ENCODE peak calls at places on chromosomes 7 and 10, in ten cellular contexts. One of them, this sample, is unnamed.
A peak's percentile ranks its signal among the peaks of the same experiment; 100 is the strongest.

GRCh38 chr7:150531704-150532103 is 17.0 kb downstream of the GIMAP7 start:
- DNase-seq in fibroblast of mammary gland: peak; percentile 0
- DNase-seq in NCI-H748 treated with DMSO at 0.1 percent for 48 hours: no peak
- DNase-seq in head of caudate nucleus: no peak
- DNase-seq in endodermal cell: no peak
- DNase-seq in RPMI7951: no peak
- DNase-seq in GM23338: no peak
- DNase-seq in RCC 7860: no peak
- DNase-seq in neuronal stem cell: no peak
- DNase-seq in left ventricle myocardium superior: no peak
- DNase-seq in this sample: no peak

GRCh38 chr10:114715171-114715670 is 57.1 kb upstream of the ABLIM1 start:
- DNase-seq in endodermal cell: no peak
- DNase-seq in NCI-H748 treated with DMSO at 0.1 percent for 48 hours: no peak
- DNase-seq in GM23338: no peak
- DNase-seq in RPMI7951: peak; percentile 16
- DNase-seq in head of caudate nucleus: no peak
- DNase-seq in left ventricle myocardium superior: no peak
- DNase-seq in neuronal stem cell: no peak
- DNase-seq in fibroblast of mammary gland: peak; percentile 45
- DNase-seq in RCC 7860: no peak
- DNase-seq in this sample: no peak

GRCh38 chr10:112957589-112958202 is 7.6 kb downstream of the TCF7L2 start:
- DNase-seq in NCI-H748 treated with DMSO at 0.1 percent for 48 hours: no peak
- DNase-seq in RCC 7860: peak; percentile 29
- DNase-seq in left ventricle myocardium superior: no peak
- DNase-seq in neuronal stem cell: no peak
- DNase-seq in endodermal cell: peak; percentile 61
- DNase-seq in head of caudate nucleus: no peak
- DNase-seq in GM23338: no peak
- DNase-seq in fibroblast of mammary gland: peak; percentile 57
- DNase-seq in RPMI7951: no peak
- DNase-seq in this sample: no peak

GRCh38 chr10:15015451-15015850 is 28.3 kb upstream of the OLAH start:
- DNase-seq in left ventricle myocardium superior: no peak
- DNase-seq in GM23338: no peak
- DNase-seq in NCI-H748 treated with DMSO at 0.1 percent for 48 hours: no peak
- DNase-seq in endodermal cell: no peak
- DNase-seq in RPMI7951: no peak
- DNase-seq in neuronal stem cell: no peak
- DNase-seq in fibroblast of mammary gland: no peak
- DNase-seq in RCC 7860: no peak
- DNase-seq in head of caudate nucleus: no peak
- DNase-seq in this sample: no peak

GRCh38 chr7:37942934-37943610 is 22.6 kb downstream of the EPDR1 start:
- DNase-seq in RPMI7951: peak; percentile 44
- DNase-seq in fibroblast of mammary gland: peak; percentile 88
- DNase-seq in neuronal stem cell: peak; percentile 6
- DNase-seq in head of caudate nucleus: no peak
- DNase-seq in GM23338: peak; percentile 70
- DNase-seq in endodermal cell: peak; percentile 77
- DNase-seq in NCI-H748 treated with DMSO at 0.1 percent for 48 hours: no peak
- DNase-seq in RCC 7860: peak; percentile 61
- DNase-seq in left ventricle myocardium superior: peak; percentile 89
- DNase-seq in this sample: no peak

GRCh38 chr10:68871105-68871711 is 29.9 kb upstream of the DDX50 start:
- DNase-seq in fibroblast of mammary gland: peak; percentile 58
- DNase-seq in RCC 7860: peak; percentile 61
- DNase-seq in endodermal cell: peak; percentile 60
- DNase-seq in NCI-H748 treated with DMSO at 0.1 percent for 48 hours: peak; percentile 29
- DNase-seq in GM23338: peak; percentile 65
- DNase-seq in head of caudate nucleus: no peak
- DNase-seq in left ventricle myocardium superior: no peak
- DNase-seq in RPMI7951: peak; percentile 62
- DNase-seq in neuronal stem cell: peak; percentile 65
- DNase-seq in this sample: no peak

GRCh38 chr7:151876899-151877777 is at the start of gene PRKAG2:
- DNase-seq in NCI-H748 treated with DMSO at 0.1 percent for 48 hours: peak; percentile 26
- DNase-seq in RPMI7951: peak; percentile 28
- DNase-seq in RCC 7860: no peak
- DNase-seq in fibroblast of mammary gland: peak; percentile 15
- DNase-seq in endodermal cell: peak; percentile 77
- DNase-seq in GM23338: peak; percentile 66
- DNase-seq in left ventricle myocardium superior: peak; percentile 86
- DNase-seq in head of caudate nucleus: peak; percentile 89
- DNase-seq in neuronal stem cell: peak; percentile 45
- DNase-seq in this sample: peak; percentile 82

GRCh38 chr10:78754269-78755074 is 314.3 kb upstream of the ZMIZ1 start:
- DNase-seq in fibroblast of mammary gland: peak; percentile 36
- DNase-seq in RCC 7860: no peak
- DNase-seq in GM23338: peak; percentile 46
- DNase-seq in left ventricle myocardium superior: no peak
- DNase-seq in endodermal cell: peak; percentile 65
- DNase-seq in head of caudate nucleus: no peak
- DNase-seq in NCI-H748 treated with DMSO at 0.1 percent for 48 hours: no peak
- DNase-seq in neuronal stem cell: no peak
- DNase-seq in RPMI7951: peak; percentile 66
- DNase-seq in this sample: no peak

GRCh38 chr10:51886438-51887068 is 187.2 kb upstream of the CSTF2T start:
- DNase-seq in fibroblast of mammary gland: peak; percentile 74
- DNase-seq in endodermal cell: no peak
- DNase-seq in neuronal stem cell: no peak
- DNase-seq in left ventricle myocardium superior: no peak
- DNase-seq in RCC 7860: no peak
- DNase-seq in RPMI7951: peak; percentile 45
- DNase-seq in NCI-H748 treated with DMSO at 0.1 percent for 48 hours: no peak
- DNase-seq in head of caudate nucleus: no peak
- DNase-seq in GM23338: no peak
- DNase-seq in this sample: no peak

GRCh38 chr10:103145860-103146466 is 47.1 kb downstream of the NT5C2 start:
- DNase-seq in GM23338: no peak
- DNase-seq in fibroblast of mammary gland: peak; percentile 96
- DNase-seq in RPMI7951: peak; percentile 74
- DNase-seq in head of caudate nucleus: no peak
- DNase-seq in neuronal stem cell: no peak
- DNase-seq in RCC 7860: no peak
- DNase-seq in left ventricle myocardium superior: peak; percentile 52
- DNase-seq in NCI-H748 treated with DMSO at 0.1 percent for 48 hours: no peak
- DNase-seq in endodermal cell: no peak
- DNase-seq in this sample: peak; percentile 22

GRCh38 chr7:108109216-108109908 is 20.8 kb downstream of the LAMB4 start:
- DNase-seq in left ventricle myocardium superior: no peak
- DNase-seq in RCC 7860: no peak
- DNase-seq in endodermal cell: peak; percentile 58
- DNase-seq in RPMI7951: peak; percentile 42
- DNase-seq in neuronal stem cell: no peak
- DNase-seq in head of caudate nucleus: no peak
- DNase-seq in NCI-H748 treated with DMSO at 0.1 percent for 48 hours: peak; percentile 11
- DNase-seq in GM23338: peak; percentile 27
- DNase-seq in fibroblast of mammary gland: peak; percentile 28
- DNase-seq in this sample: no peak

GRCh38 chr10:91799580-91799975 is 1.4 kb downstream of the TNKS2 start:
- DNase-seq in head of caudate nucleus: no peak
- DNase-seq in neuronal stem cell: no peak
- DNase-seq in left ventricle myocardium superior: no peak
- DNase-seq in GM23338: no peak
- DNase-seq in endodermal cell: no peak
- DNase-seq in NCI-H748 treated with DMSO at 0.1 percent for 48 hours: no peak
- DNase-seq in RCC 7860: peak; percentile 28
- DNase-seq in fibroblast of mammary gland: peak; percentile 44
- DNase-seq in RPMI7951: no peak
- DNase-seq in this sample: no peak

GRCh38 chr10:123318516-123318915 is 164.3 kb downstream of the BUB3 start:
- DNase-seq in GM23338: no peak
- DNase-seq in neuronal stem cell: no peak
- DNase-seq in left ventricle myocardium superior: no peak
- DNase-seq in RCC 7860: no peak
- DNase-seq in RPMI7951: no peak
- DNase-seq in fibroblast of mammary gland: no peak
- DNase-seq in NCI-H748 treated with DMSO at 0.1 percent for 48 hours: no peak
- DNase-seq in head of caudate nucleus: no peak
- DNase-seq in endodermal cell: peak; percentile 24
- DNase-seq in this sample: no peak

GRCh38 chr7:132604090-132604489 is 27.8 kb upstream of the PLXNA4 start:
- DNase-seq in NCI-H748 treated with DMSO at 0.1 percent for 48 hours: no peak
- DNase-seq in fibroblast of mammary gland: no peak
- DNase-seq in neuronal stem cell: no peak
- DNase-seq in RPMI7951: no peak
- DNase-seq in RCC 7860: no peak
- DNase-seq in head of caudate nucleus: no peak
- DNase-seq in left ventricle myocardium superior: no peak
- DNase-seq in endodermal cell: no peak
- DNase-seq in GM23338: no peak
- DNase-seq in this sample: no peak

GRCh38 chr7:31370610-31371009 is 30.1 kb upstream of the NEUROD6 start:
- DNase-seq in NCI-H748 treated with DMSO at 0.1 percent for 48 hours: no peak
- DNase-seq in left ventricle myocardium superior: no peak
- DNase-seq in RPMI7951: peak; percentile 14
- DNase-seq in GM23338: no peak
- DNase-seq in RCC 7860: no peak
- DNase-seq in head of caudate nucleus: no peak
- DNase-seq in fibroblast of mammary gland: no peak
- DNase-seq in endodermal cell: peak; percentile 73
- DNase-seq in neuronal stem cell: no peak
- DNase-seq in this sample: no peak

GRCh38 chr7:41162612-41163011 is 540.3 kb downstream of the INHBA start:
- DNase-seq in NCI-H748 treated with DMSO at 0.1 percent for 48 hours: no peak
- DNase-seq in fibroblast of mammary gland: peak; percentile 77
- DNase-seq in left ventricle myocardium superior: no peak
- DNase-seq in RCC 7860: peak; percentile 57
- DNase-seq in RPMI7951: peak; percentile 65
- DNase-seq in head of caudate nucleus: no peak
- DNase-seq in neuronal stem cell: no peak
- DNase-seq in endodermal cell: no peak
- DNase-seq in GM23338: no peak
- DNase-seq in this sample: no peak

GRCh38 chr7:80921130-80921529 is 2.3 kb upstream of the SEMA3C start:
- DNase-seq in head of caudate nucleus: no peak
- DNase-seq in endodermal cell: no peak
- DNase-seq in fibroblast of mammary gland: peak; percentile 39
- DNase-seq in RPMI7951: no peak
- DNase-seq in NCI-H748 treated with DMSO at 0.1 percent for 48 hours: no peak
- DNase-seq in neuronal stem cell: no peak
- DNase-seq in GM23338: no peak
- DNase-seq in left ventricle myocardium superior: no peak
- DNase-seq in RCC 7860: peak; percentile 16
- DNase-seq in this sample: no peak

GRCh38 chr7:136530831-136531230 is 337.6 kb upstream of the CHRM2 start:
- DNase-seq in RCC 7860: no peak
- DNase-seq in GM23338: no peak
- DNase-seq in neuronal stem cell: no peak
- DNase-seq in endodermal cell: no peak
- DNase-seq in fibroblast of mammary gland: no peak
- DNase-seq in left ventricle myocardium superior: no peak
- DNase-seq in NCI-H748 treated with DMSO at 0.1 percent for 48 hours: peak; percentile 23
- DNase-seq in RPMI7951: no peak
- DNase-seq in head of caudate nucleus: no peak
- DNase-seq in this sample: no peak

GRCh38 chr7:2632717-2633537 is 1.1 kb downstream of the TTYH3 start:
- DNase-seq in head of caudate nucleus: peak; percentile 81
- DNase-seq in RCC 7860: peak; percentile 78
- DNase-seq in left ventricle myocardium superior: peak; percentile 79
- DNase-seq in neuronal stem cell: no peak
- DNase-seq in GM23338: no peak
- DNase-seq in endodermal cell: peak; percentile 84
- DNase-seq in fibroblast of mammary gland: peak; percentile 71
- DNase-seq in RPMI7951: peak; percentile 95
- DNase-seq in NCI-H748 treated with DMSO at 0.1 percent for 48 hours: peak; percentile 60
- DNase-seq in this sample: peak; percentile 68

GRCh38 chr7:12221414-12221813 is 10.3 kb downstream of the TMEM106B start:
- DNase-seq in left ventricle myocardium superior: no peak
- DNase-seq in head of caudate nucleus: no peak
- DNase-seq in fibroblast of mammary gland: no peak
- DNase-seq in NCI-H748 treated with DMSO at 0.1 percent for 48 hours: no peak
- DNase-seq in endodermal cell: no peak
- DNase-seq in neuronal stem cell: no peak
- DNase-seq in GM23338: no peak
- DNase-seq in RCC 7860: no peak
- DNase-seq in RPMI7951: no peak
- DNase-seq in this sample: no peak

GRCh38 chr10:51073461-51074237 is 638 bp upstream of the PRKG1 start:
- DNase-seq in head of caudate nucleus: peak; percentile 56
- DNase-seq in endodermal cell: peak; percentile 79
- DNase-seq in RCC 7860: no peak
- DNase-seq in fibroblast of mammary gland: no peak
- DNase-seq in NCI-H748 treated with DMSO at 0.1 percent for 48 hours: no peak
- DNase-seq in left ventricle myocardium superior: peak; percentile 58
- DNase-seq in GM23338: peak; percentile 69
- DNase-seq in RPMI7951: no peak
- DNase-seq in neuronal stem cell: peak; percentile 12
- DNase-seq in this sample: no peak

GRCh38 chr10:78178940-78179339 is 145.3 kb downstream of the RPS24 start:
- DNase-seq in head of caudate nucleus: no peak
- DNase-seq in neuronal stem cell: no peak
- DNase-seq in RPMI7951: peak; percentile 19
- DNase-seq in GM23338: peak; percentile 51
- DNase-seq in left ventricle myocardium superior: peak; percentile 46
- DNase-seq in endodermal cell: peak; percentile 81
- DNase-seq in RCC 7860: no peak
- DNase-seq in NCI-H748 treated with DMSO at 0.1 percent for 48 hours: no peak
- DNase-seq in fibroblast of mammary gland: peak; percentile 43
- DNase-seq in this sample: no peak

GRCh38 chr10:129695671-129696070 is 228.6 kb downstream of the MGMT start:
- DNase-seq in RPMI7951: no peak
- DNase-seq in head of caudate nucleus: no peak
- DNase-seq in fibroblast of mammary gland: no peak
- DNase-seq in endodermal cell: peak; percentile 28
- DNase-seq in NCI-H748 treated with DMSO at 0.1 percent for 48 hours: no peak
- DNase-seq in GM23338: no peak
- DNase-seq in neuronal stem cell: no peak
- DNase-seq in RCC 7860: no peak
- DNase-seq in left ventricle myocardium superior: no peak
- DNase-seq in this sample: no peak

This sample was measured in activated naive CD4-positive, alpha-beta T cell treated with anti-CD3 and anti-CD28 coated beads, Interleukin-2, amount 50 U/mL, for 16 hours.